ENCODE peak calls at places on chromosomes 2 and 18, in five cellular contexts. L, G, C, N and U are unnamed samples.

GRCh38 chr2:127645395-127646291 is at the start of gene GPR17:
- DNase-seq in L (no peak), G (no peak), C (no peak), N (no peak), U (no peak)

GRCh38 chr2:20570249-20570648 is 80.6 kb downstream of the HS1BP3 start:
- DNase-seq in L (no peak), G (no peak), C (no peak), N (no peak), U (no peak)

GRCh38 chr2:70975237-70975636 is 3.2 kb upstream of the ANKRD53 start:
- DNase-seq in L (no peak), G (no peak), C (no peak), N (no peak), U (no peak)

GRCh38 chr2:229616433-229616832 is 97.9 kb downstream of the DNER start:
- DNase-seq in L (no peak), G (no peak), C (no peak), N (no peak), U (no peak)

GRCh38 chr2:229257980-229258379 is 13.1 kb downstream of the PID1 start:
- DNase-seq in L (no peak), G (no peak), C (no peak), N (no peak), U (no peak)

GRCh38 chr2:20422679-20423271 is 24.1 kb upstream of the RHOB start:
- DNase-seq in L (no peak), G (no peak), C (no peak), N (no peak), U (no peak)

GRCh38 chr18:26806224-26806623 is 59.3 kb downstream of the AQP4 start:
- DNase-seq in L (no peak), G (no peak), C (no peak), N (no peak), U (no peak)

GRCh38 chr18:47815486-47816270 is 114.8 kb downstream of the SMAD2 start:
- DNase-seq in L (no peak), G (no peak), C (no peak), N (no peak), U (no peak)

GRCh38 chr2:235070063-235070706 is 118.4 kb downstream of the SH3BP4 start:
- DNase-seq in L (no peak), G (no peak), C (no peak), N (no peak), U (no peak)